ENCODE peak calls at places on chromosomes 16 and 17, in nine cellular contexts. R is astrocyte of the spinal cord; J is WTC11; H is nucleus accumbens; K is mesendoderm; M is HFFc6; F is fibroblast of mammary gland; B is heart right ventricle; A is stimulated activated naive CD8-positive, alpha-beta T cell treated with anti-CD3 and anti-CD28 coated beads, Interleukin-15, Interleukin-2, amounts not matched to agents 100 U/mL and 50 U/mL, for 24 hours. C is an unnamed sample.
A peak's percentile ranks its signal among the peaks of the same experiment; 100 is the strongest.

GRCh38 chr16:24318670-24319069 is 62.5 kb downstream of the CACNG3 start:
- DNase-seq in R (no peak), J (peak; percentile 58), H (no peak), K (peak; percentile 64), M (no peak), F (no peak), B (no peak), A (no peak), C (peak; percentile 13)

GRCh38 chr17:83173997-83174858 is 94.8 kb downstream of the METRNL start:
- DNase-seq in R (no peak), J (peak; percentile 6), H (no peak), K (no peak), M (no peak), F (peak; percentile 59), B (no peak), A (peak; percentile 3), C (no peak)

GRCh38 chr16:67516296-67517177 is 12.1 kb upstream of the RIPOR1 start:
- DNase-seq in R (peak; percentile 61), J (no peak), H (no peak), K (no peak), M (peak; percentile 59), F (peak; percentile 73), B (no peak), A (no peak), C (no peak)

GRCh38 chr17:28053044-28053670 is 10.7 kb downstream of the NLK start:
- DNase-seq in R (no peak), J (no peak), H (no peak), K (no peak), M (peak; percentile 19), F (no peak), B (no peak), A (no peak), C (no peak)

GRCh38 chr16:27785307-27785678 is 235.3 kb downstream of the KATNIP start:
- DNase-seq in R (no peak), J (no peak), H (no peak), K (no peak), M (no peak), F (no peak), B (no peak), A (no peak), C (no peak)

GRCh38 chr16:82456683-82457082 is 170.1 kb upstream of the CDH13 start:
- DNase-seq in R (peak; percentile 41), J (peak; percentile 73), H (peak; percentile 61), K (peak; percentile 80), M (peak; percentile 15), F (peak; percentile 34), B (peak; percentile 26), A (peak; percentile 43), C (peak; percentile 19)

GRCh38 chr16:68348645-68349445 is 38.0 kb downstream of the PRMT7 start:
- DNase-seq in R (no peak), J (no peak), H (no peak), K (no peak), M (no peak), F (no peak), B (no peak), A (no peak), C (no peak)

GRCh38 chr17:64411999-64412771 is 21.5 kb upstream of the PECAM1 start:
- DNase-seq in R (peak; percentile 14), J (peak; percentile 59), H (peak; percentile 49), K (peak; percentile 94), M (no peak), F (peak; percentile 14), B (peak; percentile 73), A (no peak), C (no peak)

GRCh38 chr17:73099504-73099903 is 7.0 kb upstream of the SLC39A11 start:
- DNase-seq in R (no peak), J (no peak), H (no peak), K (no peak), M (no peak), F (no peak), B (no peak), A (no peak), C (no peak)

GRCh38 chr17:7079581-7080444 is at the start of gene CLEC10A:
- DNase-seq in R (no peak), J (no peak), H (no peak), K (no peak), M (no peak), F (no peak), B (no peak), A (no peak), C (no peak)

GRCh38 chr17:17227608-17228520 is 9.1 kb downstream of the FLCN start:
- DNase-seq in R (no peak), J (no peak), H (no peak), K (no peak), M (no peak), F (no peak), B (peak; percentile 57), A (no peak), C (no peak)

GRCh38 chr16:50810241-50810965 is 68.5 kb downstream of the CYLD start:
- DNase-seq in R (no peak), J (no peak), H (no peak), K (no peak), M (no peak), F (no peak), B (no peak), A (no peak), C (no peak)

GRCh38 chr17:43830510-43831145 is 2.3 kb downstream of the MPP3 start:
- DNase-seq in R (no peak), J (no peak), H (no peak), K (peak; percentile 6), M (no peak), F (no peak), B (no peak), A (peak; percentile 12), C (no peak)

GRCh38 chr17:4771519-4772234 is at the start of gene TM4SF5:
- DNase-seq in R (no peak), J (no peak), H (no peak), K (no peak), M (no peak), F (no peak), B (no peak), A (no peak), C (no peak)

GRCh38 chr16:57531253-57531575 is 5.2 kb downstream of the CCDC102A start:
- DNase-seq in R (no peak), J (peak; percentile 5), H (no peak), K (no peak), M (no peak), F (no peak), B (peak; percentile 5), A (no peak), C (no peak)

C was measured in MG63.